ENCODE peak calls at places on chromosomes 16 and 17, in nine cellular contexts. R is transverse colon, E is GM12878, F is sigmoid colon, X is stomach, U is SK-N-SH, A is suprapubic skin, J is H1, N is K562. L is an unnamed sample.

GRCh38 chr16:86059253-86060171 is 160.6 kb downstream of the IRF8 start:
- DNase-seq in R (no peak), U (no peak), F (peak), N (no peak), A (no peak), J (no peak), E (no peak), X (no peak), L (no peak)

GRCh38 chr17:55750750-55751641 is at the start of gene PCTP:
- DNase-seq in J (peak), R (peak), F (peak), X (peak), N (peak), E (peak), A (peak), U (peak), L (peak)

GRCh38 chr17:68437979-68438877 is 19.1 kb downstream of the WIPI1 start:
- DNase-seq in N (peak), F (no peak), X (peak), E (no peak), R (peak), U (no peak), A (peak), J (no peak), L (no peak)

GRCh38 chr17:37816951-37817350 is 72.1 kb upstream of the HNF1B start:
- DNase-seq in R (no peak), J (no peak), E (no peak), U (no peak), A (no peak), F (no peak), N (no peak), X (no peak), L (no peak)

GRCh38 chr17:42282478-42283080 is 5.7 kb upstream of the STAT5A start:
- DNase-seq in J (no peak), X (peak), E (no peak), R (no peak), F (peak), N (no peak), U (peak), A (peak), L (peak)

GRCh38 chr17:47717261-47717697 is 15.8 kb upstream of the TBX21 start:
- DNase-seq in U (peak), X (no peak), N (peak), A (no peak), F (no peak), R (no peak), J (no peak), E (no peak), L (no peak)

GRCh38 chr16:22687031-22687530 is 126.9 kb upstream of the HS3ST2 start:
- DNase-seq in X (no peak), F (no peak), A (no peak), U (no peak), J (no peak), R (no peak), E (no peak), N (no peak), L (no peak)

GRCh38 chr16:7026639-7027038 is 306.0 kb upstream of the RBFOX1 start:
- DNase-seq in A (no peak), X (no peak), F (no peak), R (no peak), N (no peak), E (no peak), U (no peak), J (peak), L (no peak)

GRCh38 chr17:12085076-12085949 is 64.6 kb downstream of the MAP2K4 start:
- DNase-seq in N (no peak), J (no peak), A (no peak), F (no peak), E (no peak), X (no peak), U (no peak), R (no peak), L (no peak)
- TF ChIP-seq POLR2AphosphoS5 in N (no peak), J (no peak), A (no peak), F (no peak), E (no peak), X (no peak), U (no peak), R (no peak), L (no peak)

DNA sequence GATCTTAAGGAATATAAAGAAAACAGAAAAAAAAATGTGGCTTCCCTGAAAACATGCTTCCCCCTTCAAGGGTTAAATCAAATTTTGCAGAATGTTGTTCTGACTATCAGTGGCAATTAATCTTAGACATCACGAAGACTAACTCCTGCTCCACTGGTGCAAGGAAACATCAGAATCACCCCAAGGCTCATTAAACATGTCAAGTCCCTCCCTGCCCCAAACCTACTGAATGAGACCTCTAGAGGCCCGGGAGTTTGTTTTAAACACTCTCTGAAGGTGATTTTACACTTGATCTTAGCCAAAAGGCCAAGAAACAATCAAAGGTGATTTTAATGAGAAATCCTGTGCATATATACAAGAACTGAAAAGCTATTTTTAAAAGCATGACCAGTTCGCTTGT is 18.3 kb downstream of the PSME3IP1 start:
- DNase-seq in N (no peak), U (no peak), R (no peak), X (no peak), E (no peak), J (no peak), A (no peak), F (no peak), L (no peak)
- TF ChIP-seq EP300 in N (no peak), U (no peak), R (no peak), X (no peak), E (no peak), J (no peak), A (no peak), F (no peak), L (no peak)

GRCh38 chr17:65918921-65919546 is 272.9 kb downstream of the CEP112 start:
- DNase-seq in U (no peak), A (no peak), F (no peak), J (no peak), R (no peak), X (no peak), E (no peak), N (no peak), L (no peak)

GRCh38 chr17:65914784-65915342 is 277.1 kb downstream of the CEP112 start:
- DNase-seq in U (no peak), X (no peak), J (no peak), F (no peak), N (no peak), A (no peak), R (no peak), E (peak), L (no peak)

GRCh38 chr17:65916425-65916824 is 275.5 kb downstream of the CEP112 start:
- DNase-seq in U (no peak), R (no peak), N (no peak), E (no peak), F (no peak), A (no peak), J (no peak), X (no peak), L (no peak)

GRCh38 chr17:65918450-65918849 is 273.5 kb downstream of the CEP112 start:
- DNase-seq in F (no peak), U (no peak), E (no peak), N (no peak), J (no peak), A (no peak), R (no peak), X (no peak), L (no peak)

DNA sequence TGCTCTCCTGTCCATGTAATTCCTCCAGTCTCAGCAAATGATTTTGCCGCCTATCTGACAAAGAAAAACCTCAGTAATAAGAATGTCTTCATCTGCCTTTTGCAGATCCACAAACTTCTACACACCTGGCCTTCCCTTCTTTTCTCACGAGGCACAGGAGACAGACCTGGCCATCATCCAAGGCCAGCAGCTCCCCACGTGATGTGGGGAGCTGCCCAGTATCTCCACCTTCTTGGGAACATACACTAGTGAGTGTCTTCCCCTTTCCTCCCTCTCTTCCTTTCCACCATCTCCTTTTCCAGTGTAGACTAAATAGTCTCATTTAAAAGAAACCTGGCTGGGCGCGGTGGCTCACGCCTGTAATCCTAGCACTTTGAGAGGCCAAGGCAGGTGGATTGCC is 274.4 kb downstream of the CEP112 start:
- DNase-seq in F (no peak), U (no peak), J (no peak), N (no peak), R (no peak), E (no peak), A (no peak), X (no peak), L (no peak)
- TF ChIP-seq POLR2AphosphoS5 in F (no peak), U (no peak), J (no peak), N (no peak), R (no peak), E (no peak), A (no peak), X (no peak), L (no peak)

GRCh38 chr17:45436161-45436560 is 3.5 kb upstream of the ARHGAP27 start:
- DNase-seq in J (no peak), U (peak), R (no peak), X (no peak), F (no peak), A (no peak), E (no peak), N (no peak), L (no peak)
- TF ChIP-seq EP300 in J (no peak), U (no peak), R (no peak), X (no peak), F (no peak), A (no peak), E (no peak), N (no peak), L (no peak)